ENCODE peak calls at places on chromosomes 1 and 21, in five cellular contexts. One of them, this sample, is unnamed.

GRCh38 chr1:77757616-77758015 is 2.0 kb downstream of the USP33 start:
- DNase-seq in HCT116: no peak
- DNase-seq in H1: no peak
- DNase-seq in HepG2: no peak
- DNase-seq in GM12878: no peak
- DNase-seq in this sample: no peak

GRCh38 chr1:165910764-165911421 is 83.5 kb downstream of the UCK2 start:
- DNase-seq in HCT116: no peak
- DNase-seq in H1: no peak
- DNase-seq in HepG2: peak
- DNase-seq in GM12878: no peak
- DNase-seq in this sample: no peak

GRCh38 chr1:15260418-15261154 is 13.6 kb downstream of the FHAD1 start:
- DNase-seq in HCT116: peak
- DNase-seq in H1: peak
- DNase-seq in HepG2: peak
- DNase-seq in GM12878: no peak
- DNase-seq in this sample: peak

GRCh38 chr1:173095632-173096031 is 44.9 kb upstream of the TNFSF18 start:
- DNase-seq in HCT116: no peak
- DNase-seq in H1: no peak
- DNase-seq in HepG2: no peak
- DNase-seq in GM12878: no peak
- DNase-seq in this sample: no peak

GRCh38 chr1:85806236-85806965 is 98.2 kb upstream of the ZNHIT6 start:
- DNase-seq in HCT116: no peak
- DNase-seq in H1: no peak
- DNase-seq in HepG2: no peak
- DNase-seq in GM12878: no peak
- DNase-seq in this sample: no peak

GRCh38 chr1:175118375-175118774 is 50.7 kb downstream of the TNN start:
- DNase-seq in HCT116: no peak
- DNase-seq in H1: no peak
- DNase-seq in HepG2: no peak
- DNase-seq in GM12878: no peak
- DNase-seq in this sample: no peak

GRCh38 chr1:61851849-61852692 is 109.8 kb downstream of the PATJ start:
- DNase-seq in HCT116: peak
- DNase-seq in H1: no peak
- DNase-seq in HepG2: peak
- DNase-seq in GM12878: no peak
- DNase-seq in this sample: peak

GRCh38 chr21:45590726-45591618 is 48.7 kb upstream of the SLC19A1 start:
- DNase-seq in HCT116: no peak
- DNase-seq in H1: no peak
- DNase-seq in HepG2: no peak
- DNase-seq in GM12878: peak
- DNase-seq in this sample: peak

GRCh38 chr1:197841158-197841557 is 61.3 kb upstream of the C1orf53 start:
- DNase-seq in HCT116: no peak
- DNase-seq in H1: no peak
- DNase-seq in HepG2: peak
- DNase-seq in GM12878: no peak
- DNase-seq in this sample: no peak

GRCh38 chr1:197837911-197838310 is 62.6 kb upstream of the DENND1B start:
- DNase-seq in HCT116: no peak
- DNase-seq in H1: no peak
- DNase-seq in HepG2: peak
- DNase-seq in GM12878: no peak
- DNase-seq in this sample: no peak

GRCh38 chr1:197841828-197842573 is 60.4 kb upstream of the C1orf53 start:
- DNase-seq in HCT116: no peak
- DNase-seq in H1: no peak
- DNase-seq in HepG2: no peak
- DNase-seq in GM12878: no peak
- DNase-seq in this sample: no peak

GRCh38 chr1:197838836-197839235 is 63.6 kb upstream of the DENND1B start:
- DNase-seq in HCT116: peak
- DNase-seq in H1: no peak
- DNase-seq in HepG2: no peak
- DNase-seq in GM12878: no peak
- DNase-seq in this sample: no peak
- TF ChIP-seq ZNF274 in HCT116: no peak
- TF ChIP-seq ZNF274 in H1: no peak
- TF ChIP-seq ZNF274 in HepG2: no peak
- TF ChIP-seq ZNF274 in GM12878: no peak
- TF ChIP-seq ZNF274 in this sample: no peak

GRCh38 chr1:30745156-30745833 is 12.3 kb downstream of the LAPTM5 start:
- DNase-seq in HCT116: no peak
- DNase-seq in H1: no peak
- DNase-seq in HepG2: peak
- DNase-seq in GM12878: no peak
- DNase-seq in this sample: no peak
- TF ChIP-seq SP1 in HCT116: no peak
- TF ChIP-seq SP1 in H1: no peak
- TF ChIP-seq SP1 in HepG2: no peak
- TF ChIP-seq SP1 in GM12878: no peak
- TF ChIP-seq SP1 in this sample: no peak

DNA sequence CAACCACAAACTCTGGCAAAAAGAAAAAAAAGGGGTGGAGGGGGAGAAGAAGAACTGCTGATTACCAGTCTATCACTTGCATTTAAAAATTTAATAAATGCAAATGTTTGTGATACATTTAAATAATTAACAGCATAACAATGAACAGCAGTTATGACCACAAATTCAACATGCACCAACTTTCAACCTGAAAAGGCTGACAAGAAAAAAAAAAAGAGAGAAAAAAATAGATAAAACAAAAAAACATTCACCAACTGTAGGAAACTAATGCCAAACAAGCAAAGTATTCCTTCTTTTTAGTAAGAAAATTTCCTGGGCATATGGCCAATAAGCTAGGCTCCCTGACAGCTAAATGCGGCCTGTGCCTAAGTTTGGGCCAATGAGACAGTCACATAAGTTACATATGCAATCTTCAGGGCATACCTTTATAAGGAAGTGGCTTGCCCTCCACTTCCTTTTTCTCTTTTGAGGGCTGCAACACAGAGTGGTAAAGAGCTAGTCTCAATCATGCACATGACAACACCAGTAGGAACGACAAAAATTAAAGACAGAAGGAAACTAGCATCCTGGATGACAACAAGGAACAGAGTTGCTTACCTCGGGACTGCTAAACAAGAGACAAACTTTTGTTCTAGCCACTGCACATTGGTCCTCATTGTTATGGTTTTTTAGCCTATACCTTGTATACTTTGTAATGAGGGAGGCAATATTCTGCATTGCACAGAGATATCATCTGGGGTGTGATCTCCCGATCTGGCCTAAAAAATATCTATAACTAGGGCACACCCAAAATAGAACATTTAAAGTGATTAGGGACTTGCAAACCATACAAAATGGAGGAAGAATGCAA is 24.2 kb upstream of the PHTF1 start:
- DNase-seq in HCT116: no peak
- DNase-seq in H1: no peak
- DNase-seq in HepG2: no peak
- DNase-seq in GM12878: peak
- DNase-seq in this sample: no peak
- TF ChIP-seq ZNF274 in HCT116: no peak
- TF ChIP-seq ZNF274 in H1: no peak
- TF ChIP-seq ZNF274 in HepG2: no peak
- TF ChIP-seq ZNF274 in GM12878: no peak
- TF ChIP-seq ZNF274 in this sample: no peak

DNA sequence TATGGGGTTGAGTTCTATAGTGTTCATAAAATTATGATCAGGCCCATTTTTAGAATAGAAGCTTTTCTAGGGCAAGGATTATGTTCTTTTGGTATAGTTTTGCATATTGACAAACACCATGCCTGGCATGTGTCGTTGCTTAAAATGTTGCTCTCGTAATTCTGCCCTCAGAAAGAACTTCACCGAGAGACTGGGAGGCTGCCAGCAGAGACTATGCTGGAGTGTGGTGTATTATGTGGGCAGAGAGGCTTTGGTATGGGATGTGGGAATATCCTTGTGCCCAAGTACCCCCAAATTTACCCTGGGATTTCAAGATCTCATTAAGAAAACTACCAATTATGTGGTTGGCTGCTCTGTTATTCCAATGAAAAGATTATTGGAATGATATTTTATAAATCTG is 27.9 kb downstream of the PGM1 start:
- DNase-seq in HCT116: no peak
- DNase-seq in H1: no peak
- DNase-seq in HepG2: no peak
- DNase-seq in GM12878: no peak
- DNase-seq in this sample: no peak
- TF ChIP-seq SP1 in HCT116: no peak
- TF ChIP-seq SP1 in H1: no peak
- TF ChIP-seq SP1 in HepG2: no peak
- TF ChIP-seq SP1 in GM12878: no peak
- TF ChIP-seq SP1 in this sample: no peak

This sample was measured in K562.